ENCODE peak calls at places on chromosomes 1 and 21, in four cellular contexts. O is fibroblast of mammary gland, U is neural progenitor cell, Q is PC-3. I is an unnamed sample.

GRCh38 chr21:42043201-42043895 is 27.8 kb upstream of the UMODL1 start:
- DNase-seq in O (no peak), U (no peak), Q (no peak), I (no peak)

GRCh38 chr1:199914546-199914945 is 113.0 kb upstream of the NR5A2 start:
- DNase-seq in O (peak), U (no peak), Q (peak), I (no peak)

GRCh38 chr1:33974147-33974546 is 110.3 kb downstream of the HMGB4 start:
- DNase-seq in O (no peak), U (no peak), Q (no peak), I (no peak)

GRCh38 chr1:231518485-231519035 is 9.9 kb upstream of the TSNAX start:
- DNase-seq in O (no peak), U (peak), Q (no peak), I (no peak)

GRCh38 chr1:166601650-166602049 is 237.6 kb upstream of the POGK start:
- DNase-seq in O (no peak), U (no peak), Q (no peak), I (no peak)

GRCh38 chr21:34701726-34702125 is 32.9 kb downstream of the CLIC6 start:
- DNase-seq in O (peak), U (no peak), Q (no peak), I (no peak)

GRCh38 chr1:182633657-182634281 is 29.6 kb upstream of the RGS16 start:
- DNase-seq in O (no peak), U (peak), Q (no peak), I (no peak)

GRCh38 chr1:22143586-22144033 is 713 bp upstream of the WNT4 start:
- DNase-seq in O (no peak), U (peak), Q (peak), I (no peak)

GRCh38 chr1:33379631-33380354 is 51.1 kb downstream of the PHC2 start:
- DNase-seq in O (peak), U (no peak), Q (no peak), I (no peak)

GRCh38 chr1:21168444-21168843 is 8.3 kb downstream of the EIF4G3 start:
- DNase-seq in O (no peak), U (no peak), Q (no peak), I (no peak)

GRCh38 chr1:151326619-151327222 is 495 bp downstream of the PI4KB start:
- DNase-seq in O (peak), U (no peak), Q (peak), I (peak)

GRCh38 chr1:205675247-205675646 is 5.1 kb downstream of the SLC45A3 start:
- DNase-seq in O (no peak), U (no peak), Q (no peak), I (no peak)

GRCh38 chr1:205670611-205671430 is 9.5 kb downstream of the SLC45A3 start:
- DNase-seq in O (no peak), U (peak), Q (no peak), I (no peak)

GRCh38 chr1:205672929-205673328 is 7.4 kb downstream of the SLC45A3 start:
- DNase-seq in O (no peak), U (no peak), Q (no peak), I (no peak)

GRCh38 chr1:205670143-205670431 is 10.2 kb downstream of the SLC45A3 start:
- DNase-seq in O (no peak), U (peak), Q (no peak), I (no peak)

GRCh38 chr1:205672395-205672889 is 7.9 kb downstream of the SLC45A3 start:
- DNase-seq in O (no peak), U (peak), Q (no peak), I (no peak)
- TF ChIP-seq CTCF in O (no peak), U (no peak), Q (peak), I (no peak)

DNA sequence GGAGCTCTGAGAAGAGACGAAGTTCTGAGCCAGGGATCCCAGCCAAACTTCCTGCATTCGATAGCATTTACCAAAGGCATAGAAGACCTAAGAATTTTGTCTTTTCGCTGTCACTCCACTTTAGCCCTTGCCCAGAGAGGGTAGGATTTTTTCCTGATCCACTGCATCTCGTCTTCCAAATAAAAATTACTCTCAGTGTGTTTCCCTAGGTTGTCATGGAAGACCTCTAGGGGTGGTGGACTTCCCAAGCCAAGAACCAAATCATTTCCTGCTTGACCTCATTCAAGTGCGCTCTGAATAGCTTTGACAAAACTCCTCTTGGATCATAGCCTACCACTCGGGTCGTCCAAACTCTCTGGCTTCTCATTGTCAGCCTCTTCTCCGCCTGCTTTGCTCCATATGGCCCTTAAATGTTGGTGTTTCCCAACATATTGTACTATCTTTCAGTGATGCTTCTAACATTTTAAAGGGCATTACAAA is 444 bp upstream of the C1orf52 start:
- DNase-seq in O (peak), U (no peak), Q (no peak), I (peak)
- H3K4me3 ChIP-seq in O (peak), U (peak), Q (peak), I (peak)

GRCh38 chr1:48217861-48218260 is 4.7 kb upstream of the SLC5A9 start:
- DNase-seq in O (no peak), U (no peak), Q (no peak), I (peak)

GRCh38 chr1:48214820-48215219 is 7.7 kb upstream of the SLC5A9 start:
- DNase-seq in O (no peak), U (no peak), Q (no peak), I (no peak)

GRCh38 chr1:48216276-48216675 is 6.2 kb upstream of the SLC5A9 start:
- DNase-seq in O (no peak), U (peak), Q (no peak), I (no peak)

GRCh38 chr1:48215222-48215621 is 7.3 kb upstream of the SLC5A9 start:
- DNase-seq in O (no peak), U (no peak), Q (no peak), I (no peak)

DNA sequence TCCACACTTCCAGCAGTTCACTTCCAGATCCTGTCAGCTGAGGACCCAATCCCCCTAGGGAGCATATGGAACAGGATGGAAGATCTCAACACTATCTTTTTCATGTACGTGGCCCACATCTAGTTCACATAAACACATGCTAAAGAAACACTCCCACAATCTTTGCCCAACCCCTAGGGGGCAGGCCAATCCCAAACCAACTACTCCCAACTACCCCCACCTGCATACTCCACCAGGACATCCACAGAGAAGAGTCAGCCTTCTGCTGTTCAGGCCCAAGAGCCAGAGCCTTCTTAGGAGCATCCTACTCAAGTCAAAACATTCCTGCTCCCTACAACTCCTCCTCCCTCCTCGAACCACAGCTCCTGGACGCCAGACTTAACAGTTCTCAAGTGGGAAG is 5.6 kb upstream of the SLC5A9 start:
- DNase-seq in O (no peak), U (no peak), Q (no peak), I (no peak)
- TF ChIP-seq CTCF in O (peak), U (peak), Q (peak), I (peak)

GRCh38 chr1:170578356-170578755 is 46.4 kb downstream of the GORAB start:
- DNase-seq in O (peak), U (no peak), Q (peak), I (no peak)

GRCh38 chr1:170583186-170583585 is 51.2 kb downstream of the GORAB start:
- DNase-seq in O (no peak), U (no peak), Q (no peak), I (no peak)

GRCh38 chr1:170576980-170577379 is 45.0 kb downstream of the GORAB start:
- DNase-seq in O (no peak), U (no peak), Q (no peak), I (no peak)

GRCh38 chr1:170580636-170581035 is 48.7 kb downstream of the GORAB start:
- DNase-seq in O (no peak), U (no peak), Q (no peak), I (no peak)

GRCh38 chr1:170581041-170581440 is 49.1 kb downstream of the GORAB start:
- DNase-seq in O (peak), U (no peak), Q (no peak), I (no peak)
- H3K4me3 ChIP-seq in O (no peak), U (no peak), Q (no peak), I (no peak)

GRCh38 chr1:45647248-45648021 is 23.6 kb upstream of the CCDC17 start:
- DNase-seq in O (no peak), U (no peak), Q (no peak), I (peak)

GRCh38 chr1:45643341-45643740 is 19.5 kb upstream of the CCDC17 start:
- DNase-seq in O (no peak), U (no peak), Q (no peak), I (no peak)

GRCh38 chr1:45640293-45640692 is 16.4 kb upstream of the CCDC17 start:
- DNase-seq in O (no peak), U (no peak), Q (no peak), I (no peak)

GRCh38 chr1:45644661-45645060 is 20.8 kb upstream of the CCDC17 start:
- DNase-seq in O (no peak), U (no peak), Q (no peak), I (no peak)

DNA sequence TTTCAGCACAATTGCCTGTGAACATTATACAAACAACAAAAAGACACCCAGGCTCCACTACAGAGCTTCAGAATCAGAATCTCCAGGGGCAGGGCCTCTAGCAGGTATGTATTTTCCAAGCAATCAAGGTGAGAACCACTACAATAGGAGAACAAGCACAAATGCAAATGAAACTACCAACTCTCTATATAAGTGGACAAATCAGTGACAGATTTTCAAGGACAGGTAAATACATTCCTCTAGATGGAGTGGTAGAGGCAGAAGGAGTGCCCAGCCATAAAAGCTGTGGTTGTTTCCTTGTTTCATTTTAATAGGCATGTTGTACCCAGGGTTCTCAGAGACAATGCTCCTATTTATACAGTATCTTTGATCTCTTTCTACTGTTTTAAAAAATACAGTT is 20.1 kb upstream of the CCDC17 start:
- DNase-seq in O (no peak), U (no peak), Q (peak), I (no peak)
- TF ChIP-seq CTCF in O (no peak), U (no peak), Q (peak), I (no peak)

GRCh38 chr1:169110265-169110664 is 3.8 kb downstream of the ATP1B1 start:
- DNase-seq in O (no peak), U (peak), Q (no peak), I (no peak)
- H3K4me3 ChIP-seq in O (no peak), U (peak), Q (peak), I (peak)

DNA sequence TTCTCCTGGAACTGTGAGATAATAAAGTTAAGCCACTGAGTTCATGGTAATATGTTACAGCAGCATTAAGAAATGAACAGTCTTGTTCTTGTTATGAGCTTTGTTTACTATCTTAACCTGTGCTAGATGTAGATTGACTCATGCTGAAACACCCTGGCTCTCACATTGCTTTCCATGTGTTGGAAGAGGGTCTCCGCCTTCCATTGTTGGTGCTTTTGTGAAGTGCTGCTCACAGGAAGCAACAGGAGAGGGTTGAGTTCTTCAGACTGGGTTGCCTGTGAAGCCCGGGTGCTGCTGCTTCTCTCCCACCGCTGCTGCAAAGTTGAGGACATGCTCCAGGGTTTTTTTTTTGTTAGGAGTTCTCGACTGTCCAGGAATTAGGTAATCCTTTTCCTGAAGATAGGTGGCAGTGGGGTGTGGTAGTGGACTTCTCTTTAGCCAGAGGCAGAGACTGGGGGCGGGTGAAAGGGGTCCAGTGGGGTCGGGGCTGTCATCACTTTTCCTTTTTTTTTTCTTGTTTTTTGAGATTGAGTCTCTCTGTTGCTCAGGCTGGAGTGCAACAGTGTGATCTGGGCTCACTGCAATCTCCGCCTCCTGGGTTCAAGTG is 28.7 kb upstream of the HMGN1 start:
- DNase-seq in O (no peak), U (no peak), Q (peak), I (peak)
- TF ChIP-seq CTCF in O (no peak), U (no peak), Q (no peak), I (peak)

GRCh38 chr1:43359696-43360095 is 915 bp downstream of the CDC20 start:
- DNase-seq in O (no peak), U (no peak), Q (no peak), I (no peak)
- H3K4me3 ChIP-seq in O (peak), U (peak), Q (peak), I (peak)

DNA sequence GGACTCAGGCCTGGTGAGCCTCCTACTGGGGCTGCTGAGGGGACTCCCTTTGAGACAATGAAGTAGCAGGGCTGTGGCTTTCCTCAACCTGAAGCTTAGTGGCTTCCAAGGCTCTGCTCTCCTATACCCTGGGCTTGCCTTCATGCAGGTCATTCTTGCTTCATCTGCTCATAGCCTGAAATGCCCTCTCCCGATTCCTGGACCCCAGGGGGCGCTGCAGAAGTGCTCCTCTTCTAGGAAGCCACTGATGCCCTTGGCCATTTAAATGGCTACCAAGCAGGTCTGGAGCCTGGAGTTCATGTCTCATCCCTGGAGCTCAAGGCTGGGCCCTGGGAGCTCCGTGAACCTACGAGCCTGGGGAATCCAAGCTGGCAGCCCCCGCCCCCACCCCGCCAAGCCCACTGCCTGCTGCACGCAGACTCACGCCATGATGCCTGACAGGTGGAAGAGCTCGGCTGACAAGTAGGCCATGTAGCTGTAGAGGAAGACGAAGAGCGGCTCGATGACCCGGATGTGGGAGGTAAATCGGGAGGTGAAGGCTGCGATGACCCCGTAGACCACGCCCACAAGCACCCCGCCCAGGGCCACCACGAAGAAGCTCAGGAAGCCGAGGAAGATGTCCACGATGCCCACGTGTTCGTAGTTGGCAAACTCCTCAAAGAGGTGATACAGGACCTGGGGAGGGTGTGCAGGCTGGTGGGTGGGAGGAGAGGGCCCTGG is 45.7 kb downstream of the SLC9A1 start:
- DNase-seq in O (peak), U (peak), Q (peak), I (no peak)
- TF ChIP-seq CTCF in O (peak), U (peak), Q (peak), I (peak)